ENCODE peak calls at places on chromosomes 7 and 10, in nine cellular contexts. L is CD8-positive, alpha-beta T cell; N is choroid plexus epithelial cell; J is transverse colon; Z is fibroblast of lung; G is brain microvascular endothelial cell; I is left ventricle myocardium inferior; W is fibroblast of the aortic adventitia; K is tibial nerve. X is an unnamed sample.

GRCh38 chr7:79149831-79150230 is 303.6 kb downstream of the MAGI2 start:
- DNase-seq in L (no peak), N (no peak), J (no peak), Z (no peak), G (no peak), I (no peak), W (peak), K (no peak), X (no peak)

GRCh38 chr7:73735526-73735905 is 3.1 kb downstream of the ABHD11 start:
- DNase-seq in L (no peak), N (no peak), J (peak), Z (no peak), G (no peak), I (no peak), W (no peak), K (no peak), X (no peak)

GRCh38 chr7:149714910-149715471 is 58.4 kb downstream of the ZNF467 start:
- DNase-seq in L (peak), N (no peak), J (peak), Z (peak), G (no peak), I (no peak), W (peak), K (no peak), X (no peak)

GRCh38 chr7:140231779-140232491 is 55.2 kb upstream of the KDM7A start:
- DNase-seq in L (peak), N (no peak), J (peak), Z (no peak), G (no peak), I (no peak), W (no peak), K (no peak), X (no peak)

GRCh38 chr10:132330486-132330833 is 1.5 kb upstream of the LRRC27 start:
- DNase-seq in L (no peak), N (no peak), J (no peak), Z (no peak), G (no peak), I (no peak), W (no peak), K (no peak), X (no peak)

GRCh38 chr10:5565205-5565545 is 40.4 kb downstream of the CALML3 start:
- DNase-seq in L (no peak), N (no peak), J (peak), Z (no peak), G (no peak), I (peak), W (no peak), K (no peak), X (no peak)

GRCh38 chr7:109695386-109695785 is 1125.7 kb downstream of the DNAJB9 start:
- DNase-seq in L (no peak), N (no peak), J (no peak), Z (no peak), G (no peak), I (no peak), W (no peak), K (no peak), X (no peak)

GRCh38 chr10:89002234-89002978 is 11.8 kb downstream of the FAS start:
- DNase-seq in L (no peak), N (no peak), J (no peak), Z (no peak), G (no peak), I (no peak), W (no peak), K (no peak), X (no peak)

GRCh38 chr7:138945169-138945568 is 36.0 kb downstream of the KIAA1549 start:
- DNase-seq in L (no peak), N (no peak), J (no peak), Z (no peak), G (no peak), I (no peak), W (no peak), K (no peak), X (no peak)

GRCh38 chr10:6348091-6348862 is 145.5 kb downstream of the PFKFB3 start:
- DNase-seq in L (peak), N (no peak), J (peak), Z (peak), G (peak), I (peak), W (no peak), K (peak), X (peak)

GRCh38 chr7:55733584-55733983 is 129.0 kb downstream of the SEPTIN14 start:
- DNase-seq in L (no peak), N (peak), J (no peak), Z (peak), G (no peak), I (no peak), W (peak), K (no peak), X (no peak)

GRCh38 chr10:49039409-49039808 is 75.9 kb downstream of the VSTM4 start:
- DNase-seq in L (no peak), N (no peak), J (no peak), Z (no peak), G (no peak), I (no peak), W (no peak), K (no peak), X (no peak)

GRCh38 chr7:82507976-82508677 is 64.5 kb upstream of the CACNA2D1 start:
- DNase-seq in L (no peak), N (no peak), J (peak), Z (no peak), G (no peak), I (no peak), W (no peak), K (no peak), X (no peak)

GRCh38 chr7:158816995-158817394 is 12.3 kb downstream of the ESYT2 start:
- DNase-seq in L (no peak), N (no peak), J (peak), Z (no peak), G (no peak), I (no peak), W (no peak), K (no peak), X (no peak)

GRCh38 chr7:22833113-22833512 is 10.5 kb upstream of the TOMM7 start:
- DNase-seq in L (no peak), N (no peak), J (no peak), Z (no peak), G (no peak), I (no peak), W (no peak), K (no peak), X (no peak)

GRCh38 chr7:44673771-44674170 is 67.3 kb downstream of the OGDH start:
- DNase-seq in L (no peak), N (no peak), J (no peak), Z (no peak), G (no peak), I (no peak), W (no peak), K (no peak), X (no peak)

GRCh38 chr7:95897557-95898183 is 125.3 kb downstream of the DYNC1I1 start:
- DNase-seq in L (no peak), N (no peak), J (no peak), Z (no peak), G (no peak), I (no peak), W (no peak), K (no peak), X (no peak)

GRCh38 chr7:22499044-22499443 is 944 bp downstream of the STEAP1B start:
- DNase-seq in L (no peak), N (no peak), J (no peak), Z (peak), G (peak), I (no peak), W (peak), K (no peak), X (no peak)

GRCh38 chr7:88184848-88185304 is 35.0 kb downstream of the SRI start:
- DNase-seq in L (no peak), N (no peak), J (no peak), Z (peak), G (peak), I (no peak), W (peak), K (no peak), X (no peak)

GRCh38 chr10:79490400-79491081 is 21.8 kb upstream of the EIF5AL1 start:
- DNase-seq in L (no peak), N (peak), J (peak), Z (peak), G (no peak), I (peak), W (peak), K (no peak), X (peak)

GRCh38 chr7:50349399-50349798 is 44.9 kb downstream of the IKZF1 start:
- DNase-seq in L (no peak), N (no peak), J (no peak), Z (no peak), G (no peak), I (no peak), W (no peak), K (no peak), X (no peak)

GRCh38 chr7:69510114-69510513 is 88.2 kb upstream of the AUTS2 start:
- DNase-seq in L (no peak), N (no peak), J (no peak), Z (peak), G (no peak), I (no peak), W (no peak), K (no peak), X (no peak)

GRCh38 chr10:127911867-127912257 is 5.0 kb downstream of the PTPRE start:
- DNase-seq in L (no peak), N (no peak), J (no peak), Z (no peak), G (no peak), I (no peak), W (no peak), K (no peak), X (no peak)

GRCh38 chr7:70338061-70338460 is 739.8 kb downstream of the AUTS2 start:
- DNase-seq in L (no peak), N (no peak), J (no peak), Z (no peak), G (no peak), I (no peak), W (no peak), K (no peak), X (no peak)

GRCh38 chr10:4103586-4103985 is 318.6 kb upstream of the KLF6 start:
- DNase-seq in L (no peak), N (no peak), J (no peak), Z (no peak), G (no peak), I (no peak), W (no peak), K (no peak), X (no peak)

GRCh38 chr10:124482401-124482800 is 20.8 kb downstream of the LHPP start:
- DNase-seq in L (no peak), N (no peak), J (no peak), Z (no peak), G (no peak), I (no peak), W (no peak), K (no peak), X (no peak)

DNA sequence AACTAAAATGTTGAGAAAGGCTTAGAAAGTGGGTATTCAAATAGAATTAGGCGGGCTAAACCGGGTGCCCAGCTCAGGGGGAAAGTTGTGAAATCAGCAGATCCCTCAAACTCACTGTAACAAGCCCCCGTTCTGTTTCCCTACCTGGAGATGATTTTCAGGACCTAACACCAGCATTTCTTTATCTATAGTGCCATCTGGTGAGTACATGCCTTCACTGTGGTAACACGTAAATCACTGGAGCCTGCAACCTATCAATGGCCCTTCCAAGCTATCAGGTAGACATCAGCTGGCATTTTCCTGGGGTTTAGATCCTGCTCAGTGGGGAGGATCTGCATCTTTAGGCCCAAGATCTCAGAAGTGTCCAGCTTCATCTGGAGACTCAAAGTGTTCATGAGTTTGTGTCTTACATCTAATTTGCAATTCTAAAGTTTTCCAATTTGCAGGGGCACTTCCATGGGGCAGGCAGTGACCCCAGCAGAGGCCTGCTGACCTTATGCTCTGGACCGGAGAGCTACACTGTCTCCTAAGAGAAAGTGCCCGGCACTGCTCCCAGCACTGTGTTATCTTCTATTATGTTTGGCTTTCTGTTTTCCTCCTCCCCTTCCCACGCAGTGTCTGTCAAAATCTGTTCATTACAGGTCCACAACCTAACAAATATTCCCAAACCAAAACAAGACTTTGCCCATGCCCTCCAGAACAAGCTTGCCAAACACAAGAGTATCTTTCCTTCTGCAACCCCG is 132.5 kb downstream of the LSM5 start:
- DNase-seq in L (no peak), N (peak), J (no peak), Z (no peak), G (no peak), I (no peak), W (no peak), K (no peak), X (no peak)
- TF ChIP-seq CTCF in L (no peak), N (no peak), J (no peak), Z (no peak), G (peak), I (peak), W (no peak), K (no peak), X (peak)

GRCh38 chr7:92632791-92633190 is 42.6 kb upstream of the FAM133B start:
- DNase-seq in L (no peak), N (no peak), J (no peak), Z (no peak), G (no peak), I (no peak), W (no peak), K (no peak), X (no peak)
- TF ChIP-seq CTCF in L (no peak), N (no peak), J (no peak), Z (no peak), G (no peak), I (no peak), W (no peak), K (no peak), X (no peak)

GRCh38 chr10:17200885-17201164 is 647 bp downstream of the TRDMT1 start:
- DNase-seq in L (peak), N (peak), J (peak), Z (peak), G (peak), I (peak), W (peak), K (peak), X (no peak)
- TF ChIP-seq CTCF in L (no peak), N (peak), J (no peak), Z (no peak), G (no peak), I (no peak), W (no peak), K (no peak), X (no peak)

DNA sequence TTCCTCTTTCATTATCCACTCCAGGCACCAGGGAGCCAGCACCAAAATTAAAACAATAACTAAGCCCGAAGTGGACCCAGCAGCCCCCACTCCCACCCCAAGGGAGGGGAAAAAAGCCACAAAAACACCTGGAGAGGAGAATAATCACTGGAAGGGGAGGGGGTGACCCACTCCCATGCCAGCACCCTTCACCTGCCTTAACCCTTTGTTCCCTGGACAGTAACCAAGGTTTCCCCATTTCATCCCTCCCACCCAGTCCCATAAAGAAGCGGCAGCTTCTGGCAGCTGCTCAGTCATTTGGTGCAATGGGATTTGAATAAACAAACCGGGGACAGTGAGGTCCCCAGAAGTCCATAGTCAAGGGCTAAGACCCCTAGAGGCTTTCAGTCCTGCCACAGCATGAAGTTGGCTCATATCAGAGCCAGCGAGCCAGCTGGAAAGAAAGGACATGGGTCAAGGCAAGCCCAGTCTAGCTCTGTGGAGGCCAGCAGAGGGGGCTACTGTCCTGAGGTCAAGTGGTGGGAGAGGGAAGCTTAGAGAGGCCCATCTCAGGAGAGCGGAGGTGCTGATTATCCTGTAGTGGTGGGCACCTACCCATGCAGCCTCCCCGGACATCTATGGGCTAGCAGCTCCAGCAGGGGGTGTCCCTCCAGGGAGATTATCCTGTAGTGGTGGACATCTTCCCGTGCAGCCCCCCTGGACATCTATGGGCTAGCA is 58.8 kb upstream of the LBX1 start:
- DNase-seq in L (no peak), N (peak), J (no peak), Z (peak), G (no peak), I (no peak), W (peak), K (no peak), X (peak)
- TF ChIP-seq CTCF in L (no peak), N (peak), J (no peak), Z (peak), G (peak), I (peak), W (peak), K (no peak), X (no peak)

DNA sequence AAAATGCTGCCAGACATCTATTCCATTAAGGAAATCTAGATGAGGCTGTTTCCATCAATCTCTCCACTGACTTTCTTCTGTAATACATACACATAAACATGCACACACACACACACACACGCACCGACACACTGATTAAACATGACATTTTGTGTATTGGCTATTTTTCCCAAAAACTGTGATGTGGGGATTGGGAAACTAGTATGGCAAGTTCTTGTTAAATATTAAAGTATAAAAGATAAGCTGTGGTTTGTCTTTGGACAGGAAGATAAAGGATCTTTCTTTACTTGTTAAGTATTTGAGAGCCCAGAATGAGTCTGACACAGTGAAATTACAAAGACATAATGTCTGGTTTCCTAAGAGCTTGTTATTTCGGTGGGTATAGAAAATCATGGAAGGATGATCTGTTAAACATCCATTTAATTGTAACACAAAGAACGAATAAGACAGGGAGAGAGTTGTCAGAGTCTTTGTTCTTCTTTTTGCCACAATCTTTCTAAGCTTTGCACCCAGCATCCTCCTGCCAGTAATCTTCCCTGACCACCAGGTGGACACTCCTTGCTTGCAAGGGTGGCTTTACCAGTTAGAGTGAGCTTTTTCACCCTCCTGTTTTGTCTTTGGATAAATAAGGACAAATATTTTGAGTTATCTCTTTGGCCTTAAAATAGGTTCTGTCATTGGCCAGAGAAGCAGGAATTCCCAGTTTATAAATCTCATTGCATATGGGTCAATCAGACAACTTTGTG is 177.2 kb upstream of the TMEM72 start:
- DNase-seq in L (no peak), N (no peak), J (no peak), Z (peak), G (no peak), I (no peak), W (peak), K (no peak), X (no peak)
- TF ChIP-seq CTCF in L (no peak), N (peak), J (no peak), Z (no peak), G (peak), I (peak), W (peak), K (no peak), X (no peak)

GRCh38 chr7:24981544-24981951 is 1.6 kb upstream of the OSBPL3 start:
- DNase-seq in L (peak), N (peak), J (peak), Z (peak), G (peak), I (peak), W (peak), K (peak), X (peak)

GRCh38 chr7:24979470-24979862 is 512 bp downstream of the OSBPL3 start:
- DNase-seq in L (peak), N (peak), J (peak), Z (no peak), G (peak), I (peak), W (no peak), K (peak), X (peak)

GRCh38 chr7:24979863-24980694 is at the start of gene OSBPL3:
- DNase-seq in L (peak), N (peak), J (peak), Z (peak), G (peak), I (peak), W (peak), K (peak), X (peak)

GRCh38 chr7:24978837-24979469 is 1.0 kb downstream of the OSBPL3 start:
- DNase-seq in L (peak), N (no peak), J (peak), Z (peak), G (no peak), I (no peak), W (peak), K (no peak), X (no peak)

DNA sequence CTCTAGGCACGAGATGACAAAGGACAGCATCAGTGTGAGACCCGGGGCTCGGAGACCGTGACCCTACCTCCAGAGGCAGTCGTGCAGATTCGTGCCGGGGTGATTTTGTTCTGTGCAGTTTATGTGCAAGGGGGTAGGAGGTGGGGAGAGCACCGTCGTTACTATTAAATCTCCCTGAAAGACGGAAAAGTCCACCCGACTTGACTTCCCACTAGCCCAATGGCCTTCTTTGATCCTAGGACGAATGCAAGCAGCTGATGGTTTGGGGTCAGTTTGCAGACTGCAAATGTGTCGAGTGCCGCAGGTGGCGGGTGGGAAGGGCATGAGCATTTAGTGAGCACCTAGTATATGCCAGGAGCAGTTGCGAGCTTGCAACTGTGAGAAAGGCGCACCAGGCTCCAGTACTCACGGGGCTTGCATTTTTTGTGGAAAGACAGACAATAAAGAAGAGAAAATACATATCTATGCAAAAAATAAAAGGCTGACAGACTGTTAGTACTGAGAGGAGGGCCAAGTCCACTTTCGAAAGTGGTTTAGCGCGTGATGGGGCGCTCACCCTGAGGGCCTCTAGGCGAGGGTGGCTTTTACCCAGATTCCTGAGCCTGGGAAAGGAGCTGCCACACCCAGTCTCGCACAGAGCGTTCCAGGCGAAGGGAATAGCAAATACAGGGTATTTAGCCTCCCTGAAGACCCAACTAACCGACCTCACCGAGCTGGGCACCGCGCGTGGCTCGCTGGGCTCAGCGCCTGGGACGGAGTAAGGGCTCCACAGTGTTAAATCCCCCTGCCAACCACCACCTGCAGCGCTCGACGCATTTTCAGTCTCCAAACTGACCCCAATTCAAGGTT is 941 bp upstream of the OSBPL3 start:
- DNase-seq in L (peak), N (peak), J (peak), Z (peak), G (no peak), I (no peak), W (peak), K (peak), X (peak)
- TF ChIP-seq CTCF in L (no peak), N (no peak), J (no peak), Z (no peak), G (no peak), I (no peak), W (peak), K (no peak), X (no peak)

X was measured in GM13976.